ENCODE peak calls at places on chromosomes 16 and 17, in ten cellular contexts. L is fibroblast of pulmonary artery; C is activated T-helper 1 cell treated with anti-CD3 and anti-CD28 coated beads, Interleukin-12 subunit alpha, Interleukin-12 subunit beta, Interleukin-2, Interleukin-4 antibody, amounts not matched to agents 30 ng/mL and 10 ng/mL and 1 ng/mL, durations not matched to agents 14 hours and 24 hours and 36 hours; E is stimulated activated CD4-positive, alpha-beta T cell treated with anti-CD3 and anti-CD28 coated beads, Interleukin-1b, Interleukin-23, amount 100 ng/mL, for 24 hours; N is effector CD4-positive, alpha-beta T cell; K is ovary; F is activated T-cell treated with anti-CD3 and anti-CD28 coated beads for 4 hours; Q is posterior vena cava; H is SK-N-SH; O is Daoy. W is an unnamed sample.

GRCh38 chr17:29158515-29159275 is 21.5 kb downstream of the MYO18A start:
- DNase-seq in N (no peak), K (peak; percentile 42), L (peak; percentile 72), O (peak; percentile 74), C (no peak), H (no peak), E (no peak), Q (no peak), F (no peak), W (peak; percentile 69)

GRCh38 chr16:50282010-50282538 is 15.7 kb downstream of the ADCY7 start:
- DNase-seq in K (no peak), N (peak; percentile 43), O (no peak), E (no peak), H (no peak), Q (peak; percentile 94), L (peak; percentile 54), C (peak; percentile 37), F (peak; percentile 29), W (peak; percentile 83)

GRCh38 chr16:70437017-70437581 is 1.8 kb downstream of the ST3GAL2 start:
- DNase-seq in H (peak; percentile 47), E (no peak), L (peak; percentile 95), C (no peak), F (no peak), O (peak; percentile 89), K (peak; percentile 58), N (no peak), Q (no peak), W (peak; percentile 80)

GRCh38 chr17:5509482-5509881 is 23.1 kb downstream of the MIS12 start:
- DNase-seq in O (peak; percentile 94), K (no peak), C (no peak), F (no peak), L (peak; percentile 55), N (no peak), Q (no peak), E (no peak), H (no peak), W (no peak)

GRCh38 chr16:74825016-74825415 is 50.4 kb upstream of the FA2H start:
- DNase-seq in F (no peak), K (no peak), L (no peak), H (no peak), N (no peak), C (no peak), Q (no peak), O (no peak), E (no peak), W (no peak)

GRCh38 chr17:3890082-3890892 is 2.6 kb downstream of the CAMKK1 start:
- DNase-seq in F (peak; percentile 41), Q (peak; percentile 95), K (peak; percentile 65), N (no peak), O (peak; percentile 99), L (peak; percentile 90), H (peak; percentile 83), E (no peak), C (no peak), W (peak; percentile 93)

GRCh38 chr16:4882633-4883285 is 35.5 kb downstream of the UBN1 start:
- DNase-seq in H (peak; percentile 62), K (no peak), Q (peak; percentile 2), C (no peak), L (peak; percentile 59), F (no peak), O (peak; percentile 62), E (no peak), N (no peak), W (no peak)

GRCh38 chr17:62869885-62870580 is 61.9 kb upstream of the MARCHF10 start:
- DNase-seq in L (peak; percentile 78), E (no peak), H (peak; percentile 81), C (no peak), O (peak; percentile 72), Q (no peak), F (no peak), N (no peak), K (no peak), W (no peak)

GRCh38 chr17:78818932-78819331 is 21.7 kb downstream of the USP36 start:
- DNase-seq in N (peak; percentile 63), O (no peak), Q (peak; percentile 66), L (no peak), H (peak; percentile 51), K (no peak), C (peak; percentile 64), F (peak; percentile 23), E (no peak), W (no peak)

GRCh38 chr16:81319221-81319912 is 4.6 kb downstream of the GAN start:
- DNase-seq in H (no peak), L (peak; percentile 51), N (no peak), C (no peak), E (no peak), O (peak; percentile 47), K (no peak), Q (no peak), F (no peak), W (no peak)

GRCh38 chr17:81514485-81514734 is 1.8 kb upstream of the ACTG1 start:
- DNase-seq in F (no peak), Q (no peak), K (no peak), C (no peak), L (no peak), N (no peak), E (no peak), O (no peak), H (no peak), W (no peak)

GRCh38 chr17:50829336-50829735 is 6.0 kb upstream of the WFIKKN2 start:
- DNase-seq in H (no peak), N (no peak), L (no peak), K (no peak), O (no peak), E (no peak), Q (peak; percentile 14), F (no peak), C (no peak), W (peak; percentile 1)

GRCh38 chr17:28381141-28381825 is 9.8 kb downstream of the SARM1 start:
- DNase-seq in L (no peak), O (no peak), C (no peak), K (no peak), F (no peak), Q (peak; percentile 82), N (no peak), E (no peak), H (no peak), W (no peak)

GRCh38 chr16:55971447-55971846 is 96.3 kb upstream of the CES5A start:
- DNase-seq in O (no peak), K (no peak), L (no peak), C (no peak), F (no peak), E (no peak), H (no peak), N (no peak), Q (no peak), W (no peak)

GRCh38 chr16:82936941-82937551 is 310.3 kb downstream of the CDH13 start:
- DNase-seq in Q (no peak), O (peak; percentile 61), H (no peak), K (no peak), F (no peak), C (no peak), L (peak; percentile 81), E (no peak), N (no peak), W (no peak)

GRCh38 chr16:83994087-83994486 is 26.0 kb downstream of the NECAB2 start:
- DNase-seq in K (no peak), H (no peak), N (no peak), C (no peak), E (no peak), L (peak; percentile 95), F (no peak), O (peak; percentile 69), Q (no peak), W (no peak)

GRCh38 chr16:69406780-69407331 is 17.6 kb upstream of the CYB5B start:
- DNase-seq in Q (no peak), F (no peak), H (no peak), E (no peak), L (no peak), C (no peak), N (no peak), K (no peak), O (no peak), W (no peak)

GRCh38 chr17:75459590-75460267 is 3.3 kb downstream of the TMEM94 start:
- DNase-seq in E (no peak), L (no peak), K (no peak), O (peak; percentile 27), N (no peak), H (no peak), F (no peak), Q (no peak), C (no peak), W (no peak)

GRCh38 chr16:88785106-88785924 is at the start of gene PIEZO1:
- DNase-seq in N (peak; percentile 81), F (peak; percentile 81), K (peak; percentile 85), Q (peak; percentile 95), H (peak; percentile 86), L (peak; percentile 63), E (no peak), C (peak; percentile 80), O (peak; percentile 69), W (peak; percentile 92)

GRCh38 chr17:63162406-63163157 is 196.5 kb downstream of the TANC2 start:
- DNase-seq in O (no peak), Q (no peak), L (no peak), F (no peak), E (no peak), H (no peak), C (no peak), N (no peak), K (no peak), W (no peak)

GRCh38 chr16:2008009-2008526 is 1.6 kb downstream of the ZNF598 start:
- DNase-seq in C (no peak), F (no peak), L (peak; percentile 72), E (no peak), H (no peak), Q (peak; percentile 81), N (no peak), K (no peak), O (peak; percentile 80), W (peak; percentile 64)

GRCh38 chr17:78974635-78975591 is 4.8 kb downstream of the LGALS3BP start:
- DNase-seq in N (no peak), E (no peak), L (peak; percentile 80), H (no peak), C (no peak), K (peak; percentile 67), F (no peak), O (no peak), Q (peak; percentile 92), W (peak; percentile 86)

GRCh38 chr17:45302649-45303173 is 14.1 kb downstream of the MAP3K14 start:
- DNase-seq in L (peak; percentile 82), O (peak; percentile 74), F (no peak), E (no peak), K (no peak), C (peak; percentile 45), H (no peak), Q (no peak), N (no peak), W (no peak)